ENCODE peak calls at places on chromosomes 4 and X, in ten cellular contexts. K is GM12878, D is suprapubic skin, I is K562, J is stomach, O is SK-N-SH, B is esophagus muscularis mucosa, Q is transverse colon, X is H1, A is upper lobe of left lung. Z is an unnamed sample.

GRCh38 chrX:52923781-52924241 is 26.7 kb downstream of the FAM156B start:
- DNase-seq in K (peak), D (no peak), I (no peak), J (peak), O (no peak), B (no peak), Q (peak), X (no peak), A (no peak), Z (peak)

GRCh38 chr4:67871867-67872266 is 11.9 kb downstream of the TMPRSS11D start:
- DNase-seq in K (no peak), D (no peak), I (peak), J (no peak), O (peak), B (no peak), Q (no peak), X (no peak), A (no peak), Z (no peak)

GRCh38 chr4:48483006-48483776 is at the start of gene SLC10A4:
- DNase-seq in K (no peak), D (no peak), I (peak), J (no peak), O (peak), B (no peak), Q (no peak), X (peak), A (peak), Z (no peak)

GRCh38 chr4:137125011-137125410 is 407.3 kb downstream of the PCDH18 start:
- DNase-seq in K (no peak), D (no peak), I (no peak), J (no peak), O (no peak), B (no peak), Q (no peak), X (no peak), A (no peak), Z (no peak)

GRCh38 chrX:65821721-65822496 is 154.5 kb downstream of the MSN start:
- DNase-seq in K (no peak), D (no peak), I (no peak), J (no peak), O (no peak), B (no peak), Q (peak), X (no peak), A (peak), Z (no peak)

GRCh38 chr4:4851081-4851480 is 8.4 kb upstream of the MSX1 start:
- DNase-seq in K (no peak), D (no peak), I (no peak), J (no peak), O (no peak), B (no peak), Q (no peak), X (no peak), A (no peak), Z (peak)

GRCh38 chr4:83250666-83251065 is 33.9 kb downstream of the COQ2 start:
- DNase-seq in K (no peak), D (no peak), I (no peak), J (no peak), O (no peak), B (no peak), Q (peak), X (no peak), A (no peak), Z (no peak)

GRCh38 chr4:71389149-71389840 is 50.5 kb downstream of the SLC4A4 start:
- DNase-seq in K (no peak), D (no peak), I (no peak), J (peak), O (no peak), B (no peak), Q (no peak), X (no peak), A (no peak), Z (peak)

GRCh38 chrX:69014200-69014599 is 151.1 kb downstream of the PJA1 start:
- DNase-seq in K (no peak), D (no peak), I (no peak), J (no peak), O (no peak), B (peak), Q (no peak), X (no peak), A (no peak), Z (no peak)

GRCh38 chr4:146646601-146647000 is 7.9 kb downstream of the POU4F2 start:
- DNase-seq in K (no peak), D (no peak), I (no peak), J (no peak), O (peak), B (no peak), Q (no peak), X (no peak), A (no peak), Z (no peak)

GRCh38 chrX:150303386-150304097 is 59.6 kb upstream of the MAMLD1 start:
- DNase-seq in K (no peak), D (no peak), I (no peak), J (no peak), O (no peak), B (no peak), Q (no peak), X (no peak), A (no peak), Z (no peak)

GRCh38 chr4:7429601-7430078 is 5.1 kb downstream of the PSAPL1 start:
- DNase-seq in K (no peak), D (peak), I (no peak), J (peak), O (peak), B (no peak), Q (no peak), X (peak), A (peak), Z (peak)

GRCh38 chr4:113435893-113436292 is 325.6 kb downstream of the CAMK2D start:
- DNase-seq in K (no peak), D (no peak), I (no peak), J (no peak), O (no peak), B (no peak), Q (no peak), X (no peak), A (no peak), Z (peak)

GRCh38 chr4:74190332-74190731 is 32.4 kb downstream of the MTHFD2L start:
- DNase-seq in K (no peak), D (no peak), I (no peak), J (no peak), O (no peak), B (no peak), Q (no peak), X (no peak), A (no peak), Z (no peak)

GRCh38 chr4:150573534-150573933 is 8.4 kb upstream of the MAB21L2 start:
- DNase-seq in K (no peak), D (no peak), I (no peak), J (no peak), O (no peak), B (no peak), Q (no peak), X (no peak), A (no peak), Z (no peak)

GRCh38 chrX:69163936-69164741 is 1.1 kb downstream of the PJA1 start:
- DNase-seq in K (no peak), D (no peak), I (peak), J (peak), O (peak), B (peak), Q (peak), X (no peak), A (peak), Z (no peak)

GRCh38 chrX:47568656-47569295 is 7.8 kb downstream of the ARAF start:
- DNase-seq in K (no peak), D (no peak), I (peak), J (no peak), O (peak), B (no peak), Q (no peak), X (peak), A (no peak), Z (no peak)

GRCh38 chr4:27276322-27277073 is 415.9 kb downstream of the STIM2 start:
- DNase-seq in K (no peak), D (no peak), I (no peak), J (no peak), O (no peak), B (no peak), Q (no peak), X (no peak), A (no peak), Z (no peak)

GRCh38 chr4:38365748-38366310 is 298.2 kb upstream of the KLF3 start:
- DNase-seq in K (no peak), D (no peak), I (peak), J (no peak), O (no peak), B (no peak), Q (no peak), X (no peak), A (no peak), Z (no peak)

GRCh38 chrX:155871934-155872333 is 9.2 kb upstream of the VAMP7 start:
- DNase-seq in K (no peak), D (no peak), I (no peak), J (no peak), O (no peak), B (no peak), Q (no peak), X (no peak), A (no peak), Z (no peak)

GRCh38 chr4:53680588-53680987 is 89.3 kb upstream of the LNX1 start:
- DNase-seq in K (no peak), D (no peak), I (no peak), J (no peak), O (no peak), B (no peak), Q (no peak), X (no peak), A (no peak), Z (no peak)
- TF ChIP-seq EP300 in K (no peak), D (no peak), I (no peak), J (no peak), O (no peak), B (no peak), Q (no peak), X (no peak), A (no peak), Z (no peak)

DNA sequence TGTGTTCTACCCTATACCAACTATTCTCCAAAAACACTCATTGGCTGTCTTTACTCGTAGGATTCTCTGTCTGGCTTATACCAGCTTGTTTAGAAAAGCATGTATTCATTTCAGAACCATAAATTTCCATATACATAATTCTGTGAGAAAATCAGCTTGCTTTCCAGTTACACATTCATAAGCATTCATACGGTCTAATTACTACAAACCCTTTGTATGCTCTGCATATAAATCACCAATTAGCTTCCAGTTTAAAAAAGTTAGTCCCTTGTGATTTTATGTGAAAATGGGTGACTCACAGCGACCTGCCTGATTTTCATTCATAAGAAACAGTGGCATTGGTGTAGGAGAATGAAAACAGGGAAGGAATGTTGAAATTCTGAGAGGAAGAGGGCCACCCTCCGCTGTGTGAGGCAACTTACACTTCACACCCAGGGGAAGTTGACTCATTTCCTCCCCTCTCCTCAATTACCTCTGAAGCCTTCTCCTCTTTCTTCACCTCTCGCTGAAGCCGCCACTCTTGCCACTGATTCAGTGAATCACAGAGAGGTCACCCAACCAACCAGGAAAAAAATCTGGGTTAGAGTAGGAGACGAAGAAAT is 63.4 kb downstream of the MEPE start:
- DNase-seq in K (no peak), D (no peak), I (no peak), J (no peak), O (no peak), B (no peak), Q (no peak), X (no peak), A (no peak), Z (no peak)
- TF ChIP-seq POLR2AphosphoS5 in K (no peak), D (no peak), I (no peak), J (no peak), O (no peak), B (peak), Q (no peak), X (no peak), A (peak), Z (no peak)

DNA sequence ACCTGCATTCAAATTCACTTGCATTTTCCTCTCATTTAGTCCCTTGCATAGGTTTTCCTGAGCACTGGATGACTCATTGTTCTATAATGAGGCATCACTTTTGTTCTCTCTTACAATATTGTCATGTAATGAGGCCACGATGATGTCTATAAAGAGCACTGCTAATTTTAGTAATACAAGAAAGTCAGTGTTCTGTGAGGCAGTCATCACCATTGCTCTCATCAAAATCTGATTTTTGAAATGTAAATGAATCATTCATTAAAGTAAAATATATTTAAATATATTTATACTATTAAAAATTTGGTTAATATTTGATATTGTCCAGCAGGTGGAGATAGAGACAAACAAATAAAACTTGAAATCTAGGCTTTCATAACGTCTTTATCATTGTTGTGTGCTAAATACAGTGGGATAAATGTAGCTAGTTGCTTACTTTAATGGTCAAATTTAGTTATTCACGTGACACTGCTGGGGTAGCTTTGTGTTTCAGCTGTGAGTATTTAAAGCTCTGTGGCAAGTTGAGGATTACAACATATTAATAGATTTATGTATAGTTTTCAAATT is 15.4 kb downstream of the HMGB2 start:
- DNase-seq in K (no peak), D (no peak), I (no peak), J (no peak), O (peak), B (no peak), Q (no peak), X (no peak), A (no peak), Z (no peak)
- H3K27ac ChIP-seq in K (no peak), D (no peak), I (no peak), J (no peak), O (no peak), B (no peak), Q (no peak), X (no peak), A (no peak), Z (no peak)

DNA sequence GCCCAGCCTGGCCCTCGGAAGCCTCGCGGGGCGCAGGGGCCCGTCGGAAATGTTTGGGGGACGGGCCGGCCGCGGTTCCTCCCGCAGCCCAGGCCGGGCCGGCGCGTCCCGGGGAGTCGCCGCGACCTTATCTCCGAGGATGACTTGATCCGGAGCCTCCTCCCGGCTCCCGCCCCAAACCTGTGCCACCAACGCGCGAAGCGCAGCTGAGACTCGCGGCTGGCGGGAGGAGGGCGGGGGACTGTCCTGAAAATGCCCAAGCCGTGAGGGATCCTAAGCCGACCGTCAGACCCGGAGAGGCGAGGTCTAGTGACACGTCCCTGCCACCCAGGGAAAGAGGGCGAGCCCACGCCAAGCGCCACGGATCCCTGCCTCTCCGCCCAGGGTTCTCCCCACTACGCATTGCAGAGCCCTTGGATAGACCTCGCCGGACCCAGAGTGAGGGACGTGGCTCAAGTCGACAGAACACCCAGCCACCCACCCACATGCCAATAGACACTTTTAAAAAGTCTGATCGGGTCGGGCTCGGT is 26.9 kb downstream of the UTP14A start:
- DNase-seq in K (no peak), D (peak), I (peak), J (no peak), O (no peak), B (no peak), Q (peak), X (no peak), A (no peak), Z (peak)
- TF ChIP-seq EP300 in K (no peak), D (no peak), I (no peak), J (no peak), O (no peak), B (no peak), Q (no peak), X (no peak), A (no peak), Z (no peak)

DNA sequence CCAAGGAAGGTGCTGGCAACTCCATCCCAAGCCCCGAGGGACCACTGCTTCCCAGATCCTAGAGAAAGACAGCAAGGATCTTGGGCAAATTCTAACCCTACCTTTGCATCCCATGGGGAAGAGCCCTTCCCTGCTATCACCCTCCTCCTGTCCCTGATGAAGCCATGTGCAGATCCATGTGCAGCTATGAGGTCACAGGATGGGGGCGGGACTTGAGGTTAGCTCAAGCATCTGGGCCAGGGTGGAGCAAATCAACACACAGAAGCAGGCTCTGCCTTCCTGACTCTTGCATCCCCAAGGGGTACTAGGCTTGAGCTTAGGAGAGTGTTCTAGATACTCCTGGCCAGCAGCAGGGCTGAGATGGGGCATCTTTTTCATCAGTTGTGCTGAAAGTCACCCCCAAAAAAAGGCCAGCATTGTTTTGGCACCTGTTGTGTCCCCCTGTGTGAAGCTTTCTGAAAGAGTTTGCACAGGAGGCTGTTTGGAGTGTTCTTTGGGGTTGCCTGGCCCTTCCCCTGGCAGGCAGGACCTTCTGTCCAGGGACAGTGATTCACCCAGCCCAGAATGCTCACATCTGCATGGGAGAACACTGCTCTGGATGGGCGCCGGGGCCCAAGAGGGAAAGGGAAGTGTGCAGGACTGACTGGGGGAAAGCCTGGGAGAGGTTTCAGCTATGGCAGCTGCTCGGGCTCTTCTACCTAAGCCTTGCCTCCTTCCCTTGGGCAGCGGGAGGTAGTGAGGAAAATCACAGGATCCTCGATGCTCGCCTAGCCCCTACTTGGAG is 50.8 kb downstream of the PRPS1 start:
- DNase-seq in K (no peak), D (peak), I (peak), J (peak), O (no peak), B (peak), Q (peak), X (no peak), A (no peak), Z (peak)
- TF ChIP-seq POLR2AphosphoS5 in K (no peak), D (no peak), I (no peak), J (peak), O (no peak), B (peak), Q (peak), X (no peak), A (peak), Z (peak)

GRCh38 chr4:29565256-29565655 is 1154.9 kb upstream of the PCDH7 start:
- DNase-seq in K (no peak), D (no peak), I (no peak), J (no peak), O (no peak), B (no peak), Q (no peak), X (no peak), A (no peak), Z (no peak)
- H3K27ac ChIP-seq in K (no peak), D (no peak), I (no peak), J (no peak), O (no peak), B (no peak), Q (no peak), X (no peak), A (no peak), Z (no peak)

DNA sequence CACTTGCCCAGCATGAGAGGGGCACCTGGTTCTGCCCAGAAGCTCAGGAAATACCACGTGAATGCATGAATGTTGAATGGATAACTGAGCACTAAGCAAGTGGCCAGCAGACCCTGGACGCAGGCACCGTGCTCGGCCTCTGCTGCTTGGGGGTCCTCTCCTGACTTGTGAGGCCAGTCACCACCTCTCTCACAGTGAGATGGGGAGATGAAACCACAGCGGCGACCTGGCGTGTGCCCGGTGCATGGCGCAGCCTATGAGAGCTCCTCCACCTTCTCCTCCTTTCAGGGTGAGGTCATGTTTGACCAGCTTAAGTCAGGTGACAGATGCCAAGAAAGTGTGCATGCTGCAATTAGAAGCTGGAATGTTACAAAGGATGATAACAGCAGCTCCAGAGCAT is 75.5 kb downstream of the HMX1 start:
- DNase-seq in K (no peak), D (no peak), I (no peak), J (no peak), O (no peak), B (no peak), Q (no peak), X (no peak), A (peak), Z (no peak)
- TF ChIP-seq EP300 in K (no peak), D (no peak), I (no peak), J (no peak), O (no peak), B (no peak), Q (no peak), X (no peak), A (no peak), Z (no peak)

GRCh38 chr4:124459922-124460301 is 252.6 kb downstream of the ANKRD50 start:
- DNase-seq in K (no peak), D (no peak), I (no peak), J (no peak), O (no peak), B (no peak), Q (no peak), X (no peak), A (no peak), Z (no peak)
- TF ChIP-seq POLR2AphosphoS5 in K (no peak), D (no peak), I (no peak), J (no peak), O (no peak), B (no peak), Q (no peak), X (no peak), A (no peak), Z (no peak)

DNA sequence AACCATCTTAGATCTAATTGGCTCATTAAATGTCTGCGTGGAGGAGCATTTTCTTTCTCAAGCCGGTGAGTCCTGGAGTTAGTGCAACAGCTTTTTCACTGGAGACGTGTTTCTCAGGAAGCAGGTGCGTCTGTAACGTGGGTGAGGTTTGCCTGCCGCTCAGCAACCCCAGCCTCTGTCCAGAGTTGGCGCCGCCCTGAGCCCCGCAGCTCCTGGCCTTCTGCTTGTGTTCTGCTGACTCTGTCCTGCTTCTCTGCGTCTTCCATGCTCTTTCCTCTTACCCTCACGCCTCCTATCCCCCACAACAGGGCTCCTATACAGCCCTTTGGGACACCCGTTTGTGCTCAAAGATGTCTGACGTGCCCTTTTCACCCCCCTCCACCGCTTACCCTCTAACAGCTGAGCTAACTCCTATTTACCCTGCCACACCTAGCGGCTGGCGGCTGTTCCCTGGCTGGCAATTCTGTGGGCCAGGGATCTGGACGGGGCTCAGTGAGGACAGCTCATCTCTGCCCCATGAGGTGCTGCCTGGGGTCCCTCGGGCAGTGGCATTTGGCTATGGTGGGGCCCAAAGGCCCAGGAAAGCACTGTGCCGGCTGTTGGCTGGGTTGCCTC is 18.8 kb downstream of the DOK7 start:
- DNase-seq in K (no peak), D (no peak), I (no peak), J (peak), O (no peak), B (no peak), Q (peak), X (no peak), A (peak), Z (no peak)
- H3K27ac ChIP-seq in K (no peak), D (no peak), I (no peak), J (peak), O (no peak), B (no peak), Q (no peak), X (no peak), A (no peak), Z (no peak)

Z was measured in sigmoid colon.